ENCODE peak calls at places on chromosome X, in five cellular contexts. Z is activated CD4-positive, alpha-beta T cell treated with anti-CD3 and anti-CD28 coated beads for 36 hours; H is midbrain; D is BE2C; V is tibial nerve. G is an unnamed sample.

GRCh38 chrX:150348365-150348764 is 14.8 kb upstream of the MAMLD1 start:
- DNase-seq in Z (no peak), H (no peak), D (no peak), V (no peak), G (no peak)

GRCh38 chrX:76454456-76454927 is 27.0 kb downstream of the MAGEE1 start:
- DNase-seq in Z (no peak), D (no peak), V (no peak), H (peak; percentile 1), G (peak; percentile 28)

GRCh38 chrX:108177321-108177990 is 85.9 kb downstream of the ATG4A start:
- DNase-seq in V (no peak), H (peak; percentile 2), D (no peak), Z (no peak), G (peak; percentile 88)

GRCh38 chrX:75547783-75548182 is 24.9 kb upstream of the ZDHHC15 start:
- DNase-seq in Z (no peak), H (no peak), D (no peak), V (peak; percentile 40), G (peak; percentile 88)

GRCh38 chrX:118355225-118355920 is 9.5 kb downstream of the WDR44 start:
- DNase-seq in D (no peak), Z (peak; percentile 30), H (no peak), V (no peak), G (peak; percentile 9)

GRCh38 chrX:147710301-147710700 is 201.4 kb upstream of the FMR1 start:
- DNase-seq in V (no peak), H (no peak), D (no peak), Z (no peak), G (no peak)

GRCh38 chrX:134324359-134324758 is 87.4 kb downstream of the CCDC160 start:
- DNase-seq in Z (no peak), V (no peak), D (no peak), H (no peak), G (no peak)

GRCh38 chrX:17987783-17988182 is 126.7 kb upstream of the RAI2 start:
- DNase-seq in V (no peak), D (no peak), H (no peak), Z (no peak), G (no peak)

GRCh38 chrX:68365356-68365755 is 67.9 kb downstream of the OPHN1 start:
- DNase-seq in Z (no peak), V (no peak), H (no peak), D (no peak), G (no peak)

GRCh38 chrX:57232658-57233360 is 53.7 kb upstream of the FAAH2 start:
- DNase-seq in Z (no peak), H (no peak), V (no peak), D (no peak), G (no peak)

GRCh38 chrX:53456254-53456653 is 22.1 kb upstream of the HSD17B10 start:
- DNase-seq in V (no peak), D (no peak), Z (no peak), H (no peak), G (peak; percentile 9)

GRCh38 chrX:40176256-40176978 is 78.7 kb upstream of the BCOR start:
- DNase-seq in D (peak; percentile 61), Z (peak; percentile 87), V (no peak), H (peak; percentile 32), G (peak; percentile 40)

GRCh38 chrX:106927023-106927422 is 6.8 kb downstream of the CLDN2 start:
- DNase-seq in V (no peak), H (no peak), D (no peak), Z (no peak), G (no peak)

GRCh38 chrX:115367455-115367854 is 77.9 kb downstream of the LUZP4 start:
- DNase-seq in V (no peak), Z (no peak), D (no peak), H (no peak), G (peak; percentile 78)

G was measured in astrocyte of the hippocampus.